ENCODE peak calls at places on chromosomes 13 and 19, in four cellular contexts. One of them, this sample, is unnamed.

GRCh38 chr19:29873801-29874575 is 62.2 kb downstream of the CCNE1 start:
- DNase-seq in foreskin keratinocyte: no peak
- DNase-seq in cardiac fibroblast: no peak
- DNase-seq in lower lobe of right lung: no peak
- DNase-seq in this sample: no peak

GRCh38 chr19:6887326-6887725 is at the start of gene ADGRE1:
- DNase-seq in foreskin keratinocyte: no peak
- DNase-seq in cardiac fibroblast: no peak
- DNase-seq in lower lobe of right lung: peak
- DNase-seq in this sample: no peak

GRCh38 chr19:6250024-6250605 is 29.7 kb downstream of the MLLT1 start:
- DNase-seq in foreskin keratinocyte: peak
- DNase-seq in cardiac fibroblast: peak
- DNase-seq in lower lobe of right lung: no peak
- DNase-seq in this sample: no peak

GRCh38 chr19:18219911-18220631 is 6.2 kb downstream of the PDE4C start:
- DNase-seq in foreskin keratinocyte: no peak
- DNase-seq in cardiac fibroblast: peak
- DNase-seq in lower lobe of right lung: no peak
- DNase-seq in this sample: no peak

GRCh38 chr13:100075700-100076587 is 12.9 kb upstream of the PCCA start:
- DNase-seq in foreskin keratinocyte: no peak
- DNase-seq in cardiac fibroblast: no peak
- DNase-seq in lower lobe of right lung: no peak
- DNase-seq in this sample: no peak

GRCh38 chr13:94056362-94056990 is 423.0 kb downstream of the DCT start:
- DNase-seq in foreskin keratinocyte: no peak
- DNase-seq in cardiac fibroblast: no peak
- DNase-seq in lower lobe of right lung: no peak
- DNase-seq in this sample: no peak

GRCh38 chr13:52387721-52388120 is 18.3 kb downstream of the THSD1 start:
- DNase-seq in foreskin keratinocyte: no peak
- DNase-seq in cardiac fibroblast: no peak
- DNase-seq in lower lobe of right lung: no peak
- DNase-seq in this sample: no peak

GRCh38 chr13:110400786-110401533 is 93.9 kb downstream of the COL4A2 start:
- DNase-seq in foreskin keratinocyte: no peak
- DNase-seq in cardiac fibroblast: peak
- DNase-seq in lower lobe of right lung: no peak
- DNase-seq in this sample: no peak

GRCh38 chr19:48393559-48394330 is at the start of gene GRIN2D:
- DNase-seq in foreskin keratinocyte: no peak
- DNase-seq in cardiac fibroblast: peak
- DNase-seq in lower lobe of right lung: no peak
- DNase-seq in this sample: no peak

GRCh38 chr19:58356971-58357797 is 3.9 kb upstream of the A1BG start:
- DNase-seq in foreskin keratinocyte: no peak
- DNase-seq in cardiac fibroblast: peak
- DNase-seq in lower lobe of right lung: peak
- DNase-seq in this sample: no peak

GRCh38 chr19:5246554-5247155 is 94.0 kb downstream of the PTPRS start:
- DNase-seq in foreskin keratinocyte: no peak
- DNase-seq in cardiac fibroblast: no peak
- DNase-seq in lower lobe of right lung: no peak
- DNase-seq in this sample: no peak

GRCh38 chr19:8423821-8424223 is 10.7 kb downstream of the MARCHF2 start:
- DNase-seq in foreskin keratinocyte: peak
- DNase-seq in cardiac fibroblast: peak
- DNase-seq in lower lobe of right lung: peak
- DNase-seq in this sample: peak

DNA sequence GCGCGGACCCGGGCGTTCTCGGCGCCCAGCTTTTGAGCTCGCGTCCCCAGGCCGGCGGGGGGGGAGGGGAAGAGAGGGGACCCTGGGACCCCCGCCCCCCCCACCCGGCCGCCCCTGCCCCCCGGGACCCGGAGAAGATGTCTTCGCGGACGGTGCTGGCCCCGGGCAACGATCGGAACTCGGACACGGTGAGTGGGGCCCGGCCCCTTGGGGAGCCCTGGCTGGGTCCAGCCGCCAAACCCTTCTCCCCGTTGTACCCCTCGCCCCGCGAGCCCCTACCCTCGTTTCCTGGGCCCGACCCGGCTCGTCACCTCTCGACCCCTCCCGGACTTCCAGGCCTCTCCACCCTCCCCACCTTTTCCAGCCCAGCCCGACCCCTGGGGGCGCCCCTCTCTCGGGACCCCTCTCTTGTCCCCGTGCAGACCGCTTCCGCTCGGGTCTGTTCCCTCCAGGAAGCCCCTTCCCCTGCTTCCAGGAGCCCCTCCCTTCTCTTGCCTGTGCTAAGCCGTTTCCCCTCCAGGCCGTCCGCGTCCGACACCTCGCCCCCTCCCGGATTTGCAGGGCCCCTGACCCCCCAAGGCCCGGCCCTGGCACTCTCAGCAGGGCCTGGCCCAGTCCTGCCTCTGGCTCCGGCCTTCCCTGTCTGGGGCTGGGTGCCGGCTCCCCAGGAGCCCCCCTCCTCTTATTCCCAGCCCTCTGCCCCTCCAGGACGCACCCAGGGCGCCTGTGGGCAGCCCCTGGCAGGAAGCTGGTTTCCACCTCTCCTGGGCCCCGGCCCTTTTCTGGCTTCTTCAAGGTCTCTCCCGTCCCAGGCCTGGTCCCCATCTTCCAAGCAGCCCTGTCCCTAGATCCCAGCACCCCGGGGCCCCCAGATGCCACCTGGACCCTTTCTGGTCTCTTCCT is 632 bp downstream of the MARK4 start:
- DNase-seq in foreskin keratinocyte: no peak
- DNase-seq in cardiac fibroblast: no peak
- DNase-seq in lower lobe of right lung: peak
- DNase-seq in this sample: peak
- TF ChIP-seq CTCF in foreskin keratinocyte: no peak
- TF ChIP-seq CTCF in cardiac fibroblast: no peak
- TF ChIP-seq CTCF in lower lobe of right lung: no peak
- TF ChIP-seq CTCF in this sample: no peak

GRCh38 chr13:33031277-33031676 is 15.1 kb downstream of the KL start:
- DNase-seq in foreskin keratinocyte: no peak
- DNase-seq in cardiac fibroblast: no peak
- DNase-seq in lower lobe of right lung: no peak
- DNase-seq in this sample: no peak
- TF ChIP-seq CTCF in foreskin keratinocyte: no peak
- TF ChIP-seq CTCF in cardiac fibroblast: no peak
- TF ChIP-seq CTCF in lower lobe of right lung: no peak
- TF ChIP-seq CTCF in this sample: no peak

GRCh38 chr19:2269244-2270156 is 12.5 kb downstream of the PEAK3 start:
- DNase-seq in foreskin keratinocyte: peak
- DNase-seq in cardiac fibroblast: peak
- DNase-seq in lower lobe of right lung: peak
- DNase-seq in this sample: peak
- TF ChIP-seq CTCF in foreskin keratinocyte: no peak
- TF ChIP-seq CTCF in cardiac fibroblast: no peak
- TF ChIP-seq CTCF in lower lobe of right lung: peak
- TF ChIP-seq CTCF in this sample: no peak

GRCh38 chr19:55654323-55654832 is 457 bp upstream of the U2AF2 start:
- DNase-seq in foreskin keratinocyte: peak
- DNase-seq in cardiac fibroblast: peak
- DNase-seq in lower lobe of right lung: peak
- DNase-seq in this sample: peak
- TF ChIP-seq CTCF in foreskin keratinocyte: no peak
- TF ChIP-seq CTCF in cardiac fibroblast: no peak
- TF ChIP-seq CTCF in lower lobe of right lung: no peak
- TF ChIP-seq CTCF in this sample: no peak

DNA sequence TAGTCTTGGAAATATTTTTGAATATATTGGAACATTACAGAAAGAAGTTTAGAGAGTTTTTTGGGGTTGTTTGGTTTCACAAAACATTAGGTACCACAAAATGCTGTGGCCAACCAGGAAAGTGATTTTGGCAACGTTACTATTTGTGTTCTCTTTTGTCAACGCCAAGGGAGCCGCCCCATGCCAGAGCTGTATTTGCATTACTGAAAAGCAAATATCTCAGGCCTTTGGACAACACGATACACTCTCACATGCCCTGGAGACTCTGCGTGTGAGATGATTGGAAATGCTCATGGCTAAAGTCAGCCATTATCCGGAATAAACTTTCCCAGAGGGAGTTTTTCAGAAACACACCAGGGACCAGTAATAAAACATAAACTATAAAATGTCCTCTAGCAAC is 324.6 kb downstream of the SHISA2 start:
- DNase-seq in foreskin keratinocyte: no peak
- DNase-seq in cardiac fibroblast: no peak
- DNase-seq in lower lobe of right lung: peak
- DNase-seq in this sample: no peak
- TF ChIP-seq CTCF in foreskin keratinocyte: no peak
- TF ChIP-seq CTCF in cardiac fibroblast: no peak
- TF ChIP-seq CTCF in lower lobe of right lung: no peak
- TF ChIP-seq CTCF in this sample: no peak

DNA sequence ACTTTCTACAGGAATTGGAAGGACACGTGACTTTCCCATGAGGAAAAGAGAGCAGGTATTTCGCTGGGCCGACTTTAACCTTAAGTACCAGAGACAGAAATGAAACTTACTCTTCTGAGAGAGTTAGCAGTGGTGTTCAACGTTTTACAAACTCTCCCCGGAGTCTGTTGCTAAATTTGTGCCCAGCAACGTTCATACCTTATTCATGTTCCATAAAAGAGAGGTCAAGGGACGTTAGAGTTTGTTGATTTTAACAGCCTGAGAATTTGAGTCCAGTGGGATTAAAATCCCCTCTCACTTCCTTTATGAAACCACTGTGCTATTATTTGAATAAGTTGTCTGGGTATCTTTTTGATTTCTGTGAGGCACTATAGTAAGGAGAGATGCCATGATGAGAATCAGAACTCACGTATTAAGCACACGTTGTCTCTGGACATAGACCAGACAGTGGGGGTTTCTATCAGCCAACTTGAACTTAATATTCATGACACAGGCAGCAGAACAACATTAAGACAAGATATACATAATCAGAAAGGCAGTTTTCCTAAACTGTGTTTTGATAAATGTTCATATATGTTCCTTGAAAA is 33.4 kb downstream of the SPRY2 start:
- DNase-seq in foreskin keratinocyte: no peak
- DNase-seq in cardiac fibroblast: no peak
- DNase-seq in lower lobe of right lung: no peak
- DNase-seq in this sample: no peak
- TF ChIP-seq CTCF in foreskin keratinocyte: no peak
- TF ChIP-seq CTCF in cardiac fibroblast: no peak
- TF ChIP-seq CTCF in lower lobe of right lung: no peak
- TF ChIP-seq CTCF in this sample: no peak

GRCh38 chr13:24746618-24747247 is 17.2 kb upstream of the RNF17 start:
- DNase-seq in foreskin keratinocyte: no peak
- DNase-seq in cardiac fibroblast: peak
- DNase-seq in lower lobe of right lung: no peak
- DNase-seq in this sample: no peak
- TF ChIP-seq CTCF in foreskin keratinocyte: peak
- TF ChIP-seq CTCF in cardiac fibroblast: no peak
- TF ChIP-seq CTCF in lower lobe of right lung: no peak
- TF ChIP-seq CTCF in this sample: no peak

DNA sequence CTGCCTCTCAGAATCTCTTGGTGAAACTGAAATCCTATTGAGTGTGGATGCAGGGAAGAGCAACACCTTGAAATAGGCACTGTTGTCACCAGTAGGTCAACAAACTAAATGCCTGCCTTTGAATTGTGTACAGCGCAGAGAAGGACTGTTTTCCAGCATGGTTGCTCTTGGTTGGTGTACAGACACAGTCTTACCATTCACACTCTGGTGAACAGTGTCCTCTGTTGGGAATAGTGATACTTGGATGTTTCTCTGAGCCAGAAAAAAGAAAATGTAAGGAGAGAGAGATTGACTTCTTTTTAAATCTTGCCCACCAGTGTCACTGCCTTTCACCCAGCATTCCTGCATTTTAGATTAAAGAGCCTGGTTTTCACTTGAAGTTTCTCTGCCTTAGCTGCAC is 179.7 kb downstream of the STK24 start:
- DNase-seq in foreskin keratinocyte: no peak
- DNase-seq in cardiac fibroblast: peak
- DNase-seq in lower lobe of right lung: no peak
- DNase-seq in this sample: no peak
- TF ChIP-seq CTCF in foreskin keratinocyte: peak
- TF ChIP-seq CTCF in cardiac fibroblast: peak
- TF ChIP-seq CTCF in lower lobe of right lung: peak
- TF ChIP-seq CTCF in this sample: no peak

DNA sequence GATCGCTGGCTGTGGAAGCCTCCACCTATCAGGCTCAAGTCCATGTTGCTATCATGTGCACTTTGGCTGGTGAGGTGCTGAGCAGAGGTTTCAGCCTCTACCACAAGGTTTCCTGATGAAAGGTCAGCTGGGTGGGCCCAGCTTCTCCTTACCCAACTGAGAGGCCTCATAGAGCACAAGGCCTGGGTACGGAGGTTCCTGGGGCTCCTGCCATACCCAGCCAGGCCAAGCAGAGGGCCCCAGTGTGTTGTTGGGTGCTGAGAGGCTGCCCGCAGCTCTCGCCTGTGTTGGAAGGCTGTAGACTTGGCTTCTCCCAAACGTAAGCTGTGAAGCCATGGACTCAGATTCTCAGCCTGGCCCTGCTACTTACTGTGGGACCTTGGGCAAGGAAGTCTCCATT is 28.2 kb downstream of the ACTN4 start:
- DNase-seq in foreskin keratinocyte: no peak
- DNase-seq in cardiac fibroblast: no peak
- DNase-seq in lower lobe of right lung: no peak
- DNase-seq in this sample: no peak
- TF ChIP-seq CTCF in foreskin keratinocyte: no peak
- TF ChIP-seq CTCF in cardiac fibroblast: no peak
- TF ChIP-seq CTCF in lower lobe of right lung: no peak
- TF ChIP-seq CTCF in this sample: no peak

GRCh38 chr19:3224346-3225325 is at the start of gene CELF5:
- DNase-seq in foreskin keratinocyte: no peak
- DNase-seq in cardiac fibroblast: no peak
- DNase-seq in lower lobe of right lung: no peak
- DNase-seq in this sample: peak
- TF ChIP-seq CTCF in foreskin keratinocyte: peak
- TF ChIP-seq CTCF in cardiac fibroblast: no peak
- TF ChIP-seq CTCF in lower lobe of right lung: peak
- TF ChIP-seq CTCF in this sample: peak